ENCODE peak calls at places on chromosomes 2 and 18, in five cellular contexts. Z, Y, A, R and S are unnamed samples.

GRCh38 chr18:73790582-73790981 is 357.1 kb downstream of the FBXO15 start:
- DNase-seq in R (no peak), A (no peak), Z (no peak), Y (no peak), S (no peak)

GRCh38 chr18:55998071-55998522 is 410.1 kb upstream of the TCF4 start:
- DNase-seq in R (no peak), A (peak), Z (peak), Y (peak), S (peak)

GRCh38 chr2:240588006-240588655 is 1.6 kb downstream of the CAPN10 start:
- DNase-seq in R (no peak), A (no peak), Y (no peak), Z (no peak), S (no peak)

GRCh38 chr2:233165895-233166661 is 85.4 kb upstream of the ATG16L1 start:
- DNase-seq in R (peak), Y (no peak), A (no peak), Z (peak), S (peak)

GRCh38 chr2:46276652-46277051 is 20.6 kb upstream of the EPAS1 start:
- DNase-seq in A (no peak), R (no peak), Z (peak), Y (peak), S (no peak)

GRCh38 chr2:8345200-8345599 is 336.7 kb upstream of the ID2 start:
- DNase-seq in A (no peak), R (no peak), Y (no peak), Z (no peak), S (no peak)

GRCh38 chr18:3060667-3061580 is 48.0 kb upstream of the LPIN2 start:
- DNase-seq in Z (no peak), A (no peak), Y (no peak), R (no peak), S (no peak)

GRCh38 chr2:36459725-36460137 is 104.2 kb downstream of the CRIM1 start:
- DNase-seq in R (no peak), Z (peak), Y (peak), A (no peak), S (no peak)

GRCh38 chr2:140718999-140719398 is 1411.8 kb downstream of the LRP1B start:
- DNase-seq in A (no peak), Z (no peak), R (no peak), Y (no peak), S (no peak)

GRCh38 chr2:148507970-148508369 is 136.6 kb upstream of the EPC2 start:
- DNase-seq in Y (no peak), R (no peak), Z (no peak), A (no peak), S (no peak)

GRCh38 chr2:166419616-166419934 is 43.8 kb upstream of the SCN9A start:
- DNase-seq in R (no peak), Y (peak), Z (peak), A (peak), S (no peak)

GRCh38 chr2:24723668-24724067 is 69.5 kb downstream of the PTRHD1 start:
- DNase-seq in R (no peak), Y (no peak), Z (no peak), A (no peak), S (no peak)

GRCh38 chr2:57959380-57959779 is 87.2 kb upstream of the VRK2 start:
- DNase-seq in Y (no peak), A (no peak), R (no peak), Z (no peak), S (no peak)

GRCh38 chr2:239880396-239880795 is 144.7 kb downstream of the NDUFA10 start:
- DNase-seq in Y (no peak), Z (no peak), R (no peak), A (no peak), S (no peak)

GRCh38 chr2:19496646-19497045 is 138.2 kb upstream of the OSR1 start:
- DNase-seq in A (no peak), Z (no peak), R (no peak), Y (no peak), S (no peak)

GRCh38 chr2:37679072-37679695 is 7.7 kb upstream of the CDC42EP3 start:
- DNase-seq in A (no peak), Y (no peak), Z (no peak), R (no peak), S (no peak)

GRCh38 chr2:236366406-236366805 is 102.2 kb upstream of the ASB18 start:
- DNase-seq in Y (no peak), A (no peak), Z (no peak), R (no peak), S (no peak)

GRCh38 chr2:96144481-96145027 is 686 bp downstream of the DUSP2 start:
- DNase-seq in Y (no peak), Z (no peak), A (no peak), R (no peak), S (no peak)

GRCh38 chr2:38376346-38376682 is 759 bp downstream of the ATL2 start:
- DNase-seq in A (no peak), Z (peak), R (no peak), Y (peak), S (no peak)

GRCh38 chr2:144643537-144644336 is 123.8 kb upstream of the ZEB2 start:
- DNase-seq in Y (no peak), Z (no peak), A (no peak), R (no peak), S (no peak)

GRCh38 chr18:9918016-9918680 is 4.3 kb downstream of the VAPA start:
- DNase-seq in Z (peak), A (peak), R (no peak), Y (peak), S (no peak)

GRCh38 chr2:12169721-12170120 is 423.3 kb downstream of the LPIN1 start:
- DNase-seq in A (peak), Z (peak), R (no peak), Y (peak), S (peak)

GRCh38 chr2:217942731-217943335 is 60.0 kb downstream of the TNS1 start:
- DNase-seq in Y (no peak), A (no peak), R (no peak), Z (no peak), S (no peak)

GRCh38 chr2:154375625-154376020 is 322.9 kb upstream of the KCNJ3 start:
- DNase-seq in Z (peak), A (peak), Y (peak), R (no peak), S (no peak)

DNA sequence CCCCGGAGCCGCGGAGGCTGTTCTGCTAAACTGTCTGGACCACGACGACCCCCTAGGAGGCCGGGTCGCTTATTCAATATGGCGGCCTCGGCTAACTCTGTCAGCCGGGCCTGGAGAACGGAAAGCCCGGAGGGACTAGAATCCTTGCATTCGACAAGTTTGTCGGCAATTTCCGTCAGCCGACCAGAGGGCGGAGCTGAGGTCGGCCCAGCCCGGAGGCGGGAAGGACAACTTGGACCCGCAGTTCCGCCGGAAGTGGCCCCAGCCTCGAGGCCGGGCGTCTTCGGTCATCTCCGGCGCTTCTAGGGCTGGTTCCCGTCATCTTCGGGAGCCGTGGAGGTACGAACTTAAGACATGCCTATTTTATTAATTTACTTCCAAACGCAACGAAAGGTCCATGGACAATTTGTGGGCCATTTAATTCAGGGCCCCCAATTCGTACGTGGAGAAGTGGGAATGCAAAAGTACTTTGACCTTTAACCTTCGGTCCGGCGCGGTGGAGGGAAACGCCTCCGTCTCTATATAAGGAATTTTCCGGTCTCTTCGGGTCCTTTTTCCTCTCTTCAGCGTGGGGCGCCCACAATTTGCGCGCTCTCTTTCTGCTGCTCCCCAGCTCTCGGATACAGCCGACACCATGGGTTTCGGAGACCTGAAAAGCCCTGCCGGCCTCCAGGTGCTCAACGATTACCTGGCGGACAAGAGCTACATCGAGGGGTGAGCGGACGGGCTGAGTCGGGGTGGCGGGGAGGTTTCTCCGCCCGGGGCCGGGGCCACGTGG is at the start of the genes EEF1B2 and NDUFS1:
- DNase-seq in Z (peak), R (peak), A (peak), Y (peak), S (peak)
- TF ChIP-seq CTCF in Z (no peak), R (no peak), A (no peak), Y (no peak), S (no peak)

GRCh38 chr2:152609174-152609573 is 108.1 kb downstream of the PRPF40A start:
- DNase-seq in Z (no peak), Y (no peak), R (no peak), A (no peak), S (no peak)

GRCh38 chr2:152609699-152610098 is 107.6 kb downstream of the PRPF40A start:
- DNase-seq in Y (no peak), A (no peak), Z (no peak), R (no peak), S (no peak)

GRCh38 chr2:152615177-152615576 is 102.1 kb downstream of the PRPF40A start:
- DNase-seq in A (no peak), Y (no peak), R (no peak), Z (no peak), S (no peak)

GRCh38 chr2:152613235-152613634 is 104.0 kb downstream of the PRPF40A start:
- DNase-seq in Y (peak), Z (peak), R (no peak), A (no peak), S (no peak)

GRCh38 chr2:152611458-152612231 is 105.6 kb downstream of the PRPF40A start:
- DNase-seq in Z (peak), Y (peak), A (peak), R (no peak), S (peak)
- H3K4me3 ChIP-seq in Z (no peak), Y (no peak), A (no peak), R (no peak), S (no peak)

GRCh38 chr2:25976884-25977741 is 5.2 kb downstream of the KIF3C start:
- DNase-seq in A (no peak), Z (no peak), Y (peak), R (peak), S (no peak)
- TF ChIP-seq CTCF in A (no peak), Z (no peak), Y (no peak), R (no peak), S (no peak)

GRCh38 chr2:183214680-183215079 is 90.4 kb downstream of the NUP35 start:
- DNase-seq in R (no peak), Z (no peak), Y (no peak), A (no peak), S (no peak)
- H3K4me3 ChIP-seq in R (no peak), Z (no peak), Y (no peak), A (no peak), S (no peak)

GRCh38 chr2:193199322-193199721 is 1004.6 kb upstream of the TMEFF2 start:
- DNase-seq in Y (no peak), A (no peak), R (no peak), Z (no peak), S (no peak)
- TF ChIP-seq CTCF in Y (no peak), A (no peak), R (no peak), Z (no peak), S (no peak)